ENCODE peak calls at places on chromosomes 12 and 14, in seven cellular contexts. D is left ventricle myocardium inferior, S is dorsolateral prefrontal cortex, V is astrocyte, N is bronchial epithelial cell, M is astrocyte of the spinal cord, U is stomach. C is an unnamed sample.

GRCh38 chr12:107144990-107145389 is 51.6 kb upstream of the CRY1 start:
- DNase-seq in U (no peak), V (peak; percentile 10), D (no peak), M (no peak), N (no peak), S (no peak), C (no peak)

GRCh38 chr14:32711103-32711680 is 227.5 kb upstream of the NPAS3 start:
- DNase-seq in D (no peak), U (no peak), S (no peak), V (peak; percentile 25), N (peak; percentile 44), M (peak; percentile 59), C (peak; percentile 27)

GRCh38 chr12:86233126-86233525 is 23.1 kb downstream of the MGAT4C start:
- DNase-seq in N (peak; percentile 46), V (peak; percentile 54), D (no peak), U (no peak), S (no peak), M (peak; percentile 18), C (no peak)

GRCh38 chr14:49946320-49947141 is 53.6 kb downstream of the ARF6 start:
- DNase-seq in D (no peak), S (no peak), V (peak; percentile 76), U (peak; percentile 34), N (peak; percentile 83), M (peak; percentile 69), C (peak; percentile 62)

GRCh38 chr12:67630373-67631088 is 18.0 kb upstream of the DYRK2 start:
- DNase-seq in M (peak; percentile 13), S (no peak), N (no peak), U (peak; percentile 45), D (no peak), V (no peak), C (no peak)

GRCh38 chr12:50550530-50551223 is 45.9 kb downstream of the DIP2B start:
- DNase-seq in M (no peak), D (no peak), U (no peak), V (peak; percentile 23), N (peak; percentile 78), S (no peak), C (no peak)

GRCh38 chr12:121333747-121334146 is 18.5 kb downstream of the ANAPC5 start:
- DNase-seq in N (peak; percentile 78), M (no peak), V (no peak), U (no peak), S (no peak), D (no peak), C (no peak)

GRCh38 chr12:106342397-106343212 is 14.9 kb upstream of the POLR3B start:
- DNase-seq in N (peak; percentile 69), M (peak; percentile 72), S (no peak), U (peak; percentile 49), D (peak; percentile 80), V (peak; percentile 70), C (peak; percentile 56)

GRCh38 chr14:24070285-24071143 is 848 bp upstream of the CPNE6 start:
- DNase-seq in V (no peak), S (no peak), U (no peak), D (no peak), N (no peak), M (no peak), C (no peak)

GRCh38 chr12:52876371-52876770 is 27.6 kb upstream of the KRT78 start:
- DNase-seq in N (peak; percentile 95), S (no peak), V (no peak), U (peak; percentile 63), D (peak; percentile 42), M (no peak), C (peak; percentile 93)

GRCh38 chr12:2064078-2064507 is 11.3 kb downstream of the CACNA1C start:
- DNase-seq in N (no peak), U (no peak), D (no peak), S (no peak), M (peak; percentile 37), V (peak; percentile 84), C (peak; percentile 20)

GRCh38 chr14:61360796-61361526 is 39.6 kb downstream of the PRKCH start:
- DNase-seq in N (no peak), S (no peak), D (no peak), M (no peak), V (no peak), U (no peak), C (no peak)

GRCh38 chr14:51507556-51508511 is 143.9 kb upstream of the FRMD6 start:
- DNase-seq in S (peak; percentile 21), U (no peak), N (peak; percentile 40), V (peak; percentile 52), M (peak; percentile 84), D (peak; percentile 66), C (peak; percentile 62)

GRCh38 chr12:106296179-106296877 is 6.2 kb upstream of the TCP11L2 start:
- DNase-seq in S (no peak), V (peak; percentile 75), M (peak; percentile 71), D (no peak), N (peak; percentile 97), U (no peak), C (no peak)

GRCh38 chr12:50196537-50196936 is 29.4 kb upstream of the CERS5 start:
- DNase-seq in M (no peak), V (no peak), D (no peak), U (no peak), S (no peak), N (no peak), C (peak; percentile 49)

GRCh38 chr12:39831587-39832315 is 212.1 kb upstream of the ABCD2 start:
- DNase-seq in S (no peak), V (peak; percentile 54), D (no peak), N (peak; percentile 84), M (peak; percentile 35), U (no peak), C (no peak)

GRCh38 chr12:87820524-87821194 is 208.5 kb downstream of the C12orf50 start:
- DNase-seq in U (no peak), V (peak; percentile 88), D (no peak), S (no peak), M (peak; percentile 78), N (peak; percentile 85), C (no peak)

GRCh38 chr14:33273978-33274377 is 335.3 kb downstream of the NPAS3 start:
- DNase-seq in S (no peak), N (no peak), D (no peak), M (no peak), V (no peak), U (no peak), C (no peak)

DNA sequence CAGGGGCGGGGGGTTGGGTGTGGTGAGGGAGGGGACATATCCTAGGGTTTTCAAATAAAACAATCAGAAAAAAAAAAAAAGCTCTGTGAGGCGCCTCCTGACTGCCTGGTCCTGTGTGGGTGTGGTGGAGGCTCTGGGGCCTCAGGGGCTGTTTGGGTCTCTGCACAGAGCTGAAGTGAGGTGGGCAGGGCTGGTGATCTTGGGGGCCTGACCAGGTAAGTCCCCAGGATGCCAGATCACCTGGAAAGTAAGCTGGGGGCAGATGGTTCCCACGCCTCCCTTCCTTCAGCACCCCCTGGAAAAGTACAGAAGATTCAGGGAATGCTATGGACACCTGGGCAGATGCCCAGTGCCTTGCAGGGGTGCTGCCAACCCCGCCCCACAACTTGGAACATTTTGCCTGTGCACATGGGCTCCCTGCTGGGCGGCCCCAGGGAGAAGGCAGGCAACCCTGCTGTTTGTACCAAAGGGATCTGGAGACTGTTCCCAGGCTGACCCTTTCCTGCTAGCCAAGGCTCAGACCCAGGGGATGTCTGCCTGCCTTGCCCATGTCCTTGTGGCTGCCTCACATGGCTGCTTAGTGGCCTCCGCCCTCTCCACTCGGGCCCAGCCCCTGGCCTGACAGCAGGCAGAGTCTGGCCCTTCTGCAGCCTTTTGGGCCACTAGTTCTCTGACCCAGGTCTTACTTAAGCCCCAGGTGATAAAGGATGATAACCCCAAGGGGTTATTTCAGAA is 28.9 kb downstream of the CLSTN3 start:
- DNase-seq in M (no peak), U (no peak), N (no peak), D (no peak), V (no peak), S (no peak), C (no peak)
- H3K4me3 ChIP-seq in M (no peak overlapping the region), U (no peak overlapping the region), N (no peak overlapping the region), D (no peak overlapping the region), V (no peak overlapping the region), S (no peak overlapping the region), C (no peak overlapping the region)

DNA sequence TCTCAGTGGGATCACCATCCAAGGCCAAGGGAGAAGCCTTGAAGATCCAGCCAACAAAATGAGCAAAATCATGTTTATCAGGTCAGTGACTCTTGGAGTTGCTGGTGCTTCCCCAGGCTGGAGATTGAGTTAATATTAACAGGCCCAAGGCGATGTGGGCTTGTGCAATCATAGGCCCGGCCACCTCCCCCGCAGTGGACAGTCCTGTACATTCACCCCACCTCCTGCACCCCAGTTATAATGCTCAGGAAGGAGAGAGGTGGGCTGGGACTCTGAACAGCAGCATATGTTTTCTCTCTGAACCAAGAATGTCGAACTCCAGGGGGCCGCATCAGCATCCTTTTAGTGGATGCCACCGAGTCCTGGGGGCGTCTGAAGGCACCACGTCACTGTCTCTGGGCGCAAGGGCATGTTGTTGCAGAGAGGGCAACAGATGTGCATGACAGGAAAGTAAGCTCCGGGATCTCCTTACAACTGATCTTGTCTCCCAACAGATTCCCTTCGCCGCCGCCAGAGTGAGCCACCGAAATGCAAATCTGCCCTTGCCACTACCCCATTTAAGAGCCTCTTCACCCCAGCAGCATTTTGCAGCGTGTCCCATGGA is 32.2 kb upstream of the SERPINA6 start:
- DNase-seq in S (no peak), U (peak; percentile 60), D (peak; percentile 31), N (peak; percentile 63), M (peak; percentile 56), V (peak; percentile 36), C (peak; percentile 38)
- TF ChIP-seq CTCF in S (peak; percentile 35), U (no peak), D (peak; percentile 40), N (peak; percentile 75), M (peak; percentile 62), V (peak; percentile 27), C (no peak)

GRCh38 chr14:70415788-70416187 is 1.1 kb downstream of the SYNJ2BP start:
- DNase-seq in S (no peak), M (no peak), V (no peak), U (no peak), D (no peak), N (no peak), C (no peak)
- H3K4me3 ChIP-seq in S (peak overlapping the region; percentile 71), M (peak overlapping the region; percentile 91), V (peak overlapping the region; percentile 32), U (peak overlapping the region; percentile 62), D (peak overlapping the region; percentile 87), N (peak overlapping the region; percentile 56), C (peak overlapping the region; percentile 61)

GRCh38 chr12:105278043-105278697 is 42.2 kb upstream of the APPL2 start:
- DNase-seq in D (no peak), M (no peak), V (no peak), U (peak; percentile 31), N (no peak), S (no peak), C (no peak)
- TF ChIP-seq CTCF in D (no peak), M (peak; percentile 22), V (peak; percentile 26), U (no peak), N (no peak), S (no peak), C (no peak)

GRCh38 chr12:48954781-48955501 is 2.3 kb downstream of the ARF3 start:
- DNase-seq in U (no peak), N (no peak), D (no peak), S (no peak), M (no peak), V (no peak), C (no peak)
- H3K4me3 ChIP-seq in U (no peak overlapping the region), N (no peak overlapping the region), D (no peak overlapping the region), S (peak overlapping the region; percentile 83), M (no peak overlapping the region), V (no peak overlapping the region), C (no peak overlapping the region)

DNA sequence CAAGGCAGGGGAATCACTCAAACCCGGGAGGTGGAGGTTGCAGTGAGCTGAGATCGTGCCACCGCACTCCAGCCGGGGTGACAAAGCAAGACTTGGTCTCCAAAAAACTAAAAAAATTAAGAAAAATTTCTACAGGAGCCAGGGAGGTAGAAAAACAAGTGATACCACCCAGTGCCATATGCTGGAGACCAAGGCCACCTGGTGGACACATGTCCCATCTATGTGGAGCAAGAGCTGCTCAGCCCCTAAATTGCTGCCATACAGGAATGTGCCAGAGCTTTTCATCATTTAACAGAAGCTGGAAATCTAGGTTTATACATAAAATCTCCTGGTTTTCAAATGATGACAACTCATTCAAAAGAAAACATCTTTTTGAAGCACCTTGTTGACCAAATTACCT is 61.4 kb upstream of the ELK3 start:
- DNase-seq in V (no peak), N (no peak), S (no peak), M (no peak), U (no peak), D (no peak), C (no peak)
- TF ChIP-seq CTCF in V (no peak), N (peak; percentile 7), S (peak; percentile 12), M (peak; percentile 7), U (no peak), D (peak; percentile 48), C (no peak)

C was measured in prostate gland.